ENCODE peak calls at places on chromosome 22, in six cellular contexts. V, T, R, Z, F and Y are unnamed samples.

GRCh38 chr22:27029584-27030130 is 372.3 kb downstream of the MIAT start:
- DNase-seq in V (no peak), Z (no peak), T (no peak), R (no peak), F (no peak), Y (no peak)

GRCh38 chr22:49101225-49101624 is 726.4 kb downstream of the BRD1 start:
- DNase-seq in Z (no peak), V (no peak), R (no peak), T (no peak), F (no peak), Y (no peak)

GRCh38 chr22:50676661-50677492 is 4.3 kb downstream of the SHANK3 start:
- DNase-seq in R (no peak), T (no peak), V (no peak), Z (no peak), F (no peak), Y (no peak)

GRCh38 chr22:40334899-40335298 is 11.4 kb upstream of the ADSL start:
- DNase-seq in F (no peak), V (no peak), R (no peak), Z (no peak), T (no peak), Y (no peak)

GRCh38 chr22:26568207-26568706 is 21.7 kb downstream of the TPST2 start:
- DNase-seq in T (peak), R (peak), F (peak), V (no peak), Z (peak), Y (peak)

GRCh38 chr22:48448821-48449220 is 1378.9 kb downstream of the BRD1 start:
- DNase-seq in V (no peak), Z (no peak), F (no peak), T (no peak), R (no peak), Y (no peak)

GRCh38 chr22:22825213-22825593 is 62.4 kb upstream of the IGLL5 start:
- DNase-seq in T (no peak), F (no peak), V (no peak), R (no peak), Z (peak), Y (no peak)

GRCh38 chr22:42385691-42386090 is 46.5 kb downstream of the NFAM1 start:
- DNase-seq in Z (no peak), F (no peak), V (no peak), T (no peak), R (no peak), Y (no peak)

GRCh38 chr22:17570851-17571631 is 7.7 kb downstream of the SLC25A18 start:
- DNase-seq in F (no peak), R (no peak), T (peak), V (peak), Z (no peak), Y (no peak)

GRCh38 chr22:43628253-43628649 is 183.9 kb downstream of the EFCAB6 start:
- DNase-seq in Z (no peak), T (no peak), R (no peak), V (no peak), F (no peak), Y (no peak)

GRCh38 chr22:44402196-44403111 is 89.7 kb upstream of the SHISAL1 start:
- DNase-seq in R (no peak), T (no peak), V (no peak), F (no peak), Z (no peak), Y (no peak)

GRCh38 chr22:17897411-17897810 is 123.1 kb upstream of the BID start:
- DNase-seq in V (no peak), T (no peak), Z (no peak), F (no peak), R (no peak), Y (no peak)

GRCh38 chr22:40637181-40638150 is 947 bp upstream of the MRTFA start:
- DNase-seq in R (peak), T (no peak), Z (no peak), V (peak), F (no peak), Y (peak)

GRCh38 chr22:37777122-37777687 is 30.5 kb upstream of the GCAT start:
- DNase-seq in Z (peak), T (peak), V (peak), F (peak), R (peak), Y (no peak)

GRCh38 chr22:49170053-49170452 is 657.6 kb downstream of the BRD1 start:
- DNase-seq in Z (no peak), T (no peak), V (no peak), F (no peak), R (no peak), Y (peak)

GRCh38 chr22:23384451-23384850 is 195.6 kb downstream of the IGLL1 start:
- DNase-seq in V (no peak), F (no peak), T (no peak), R (no peak), Z (no peak), Y (peak)

GRCh38 chr22:49370841-49371301 is 456.8 kb downstream of the BRD1 start:
- DNase-seq in V (peak), Z (no peak), T (no peak), R (no peak), F (no peak), Y (peak)